ENCODE peak calls at places on chromosomes 13 and 19, in five cellular contexts. C is transverse colon, Q is PC-3, K is astrocyte, R is breast epithelium. B is an unnamed sample.

GRCh38 chr13:95246292-95247082 is 54.8 kb downstream of the ABCC4 start:
- DNase-seq in R (no peak), K (no peak), C (no peak), Q (peak; percentile 82), B (no peak)

GRCh38 chr19:10510301-10510802 is 6.9 kb downstream of the S1PR5 start:
- DNase-seq in R (no peak), Q (peak; percentile 50), K (no peak), C (peak; percentile 33), B (no peak)

GRCh38 chr19:35669974-35670373 is 3.7 kb downstream of the UPK1A start:
- DNase-seq in R (no peak), Q (no peak), K (no peak), C (no peak), B (no peak)

GRCh38 chr13:44048326-44048725 is 168.6 kb downstream of the LACC1 start:
- DNase-seq in C (no peak), Q (peak; percentile 46), K (no peak), R (no peak), B (no peak)

GRCh38 chr19:32404213-32404938 is 1.2 kb upstream of the DPY19L3 start:
- DNase-seq in C (no peak), R (no peak), K (no peak), Q (no peak), B (no peak)

GRCh38 chr19:6133231-6133630 is 2.2 kb upstream of the ACSBG2 start:
- DNase-seq in Q (no peak), R (no peak), C (no peak), K (no peak), B (no peak)

GRCh38 chr13:102721800-102722231 is 27.0 kb upstream of the METTL21C start:
- DNase-seq in Q (no peak), C (no peak), R (no peak), K (peak; percentile 13), B (no peak)

GRCh38 chr19:33613601-33614000 is 8.2 kb upstream of the CHST8 start:
- DNase-seq in K (no peak), Q (no peak), C (no peak), R (no peak), B (no peak)

DNA sequence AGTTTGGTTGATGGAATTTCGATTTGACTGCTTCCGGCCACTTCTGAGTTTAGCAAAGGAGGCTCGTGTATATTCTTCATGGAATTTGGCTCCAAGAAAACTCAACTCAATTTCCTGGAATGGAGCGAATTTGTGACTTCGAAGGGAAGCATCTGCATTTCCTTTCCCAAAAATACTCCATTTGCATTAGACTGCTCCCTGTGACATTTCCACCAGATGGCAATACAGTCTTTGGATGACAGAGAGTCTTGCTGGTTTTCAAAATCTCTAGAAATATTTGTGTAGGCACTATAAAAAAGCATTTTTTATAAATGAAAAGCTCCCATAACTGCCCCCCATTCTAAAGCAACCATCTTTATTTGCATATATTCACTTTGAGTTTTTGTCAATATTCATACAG is 4.1 kb downstream of the C1QTNF9 start:
- DNase-seq in K (no peak), R (no peak), C (no peak), Q (peak; percentile 31), B (no peak)
- TF ChIP-seq CTCF in K (peak; percentile 22), R (no peak), C (peak; percentile 19), Q (peak; percentile 50), B (no peak)

GRCh38 chr19:46077815-46078167 is 37.0 kb upstream of the IGFL4 start:
- DNase-seq in K (no peak), R (no peak), Q (no peak), C (no peak), B (no peak)

GRCh38 chr19:46073268-46073922 is 32.6 kb upstream of the IGFL4 start:
- DNase-seq in C (no peak), R (no peak), Q (peak; percentile 8), K (no peak), B (no peak)

GRCh38 chr19:46076031-46076880 is 35.5 kb upstream of the IGFL4 start:
- DNase-seq in R (no peak), K (no peak), C (no peak), Q (peak; percentile 6), B (no peak)

GRCh38 chr19:46080561-46080960 is 39.8 kb upstream of the IGFL4 start:
- DNase-seq in Q (peak; percentile 50), R (no peak), C (no peak), K (peak; percentile 100), B (no peak)

DNA sequence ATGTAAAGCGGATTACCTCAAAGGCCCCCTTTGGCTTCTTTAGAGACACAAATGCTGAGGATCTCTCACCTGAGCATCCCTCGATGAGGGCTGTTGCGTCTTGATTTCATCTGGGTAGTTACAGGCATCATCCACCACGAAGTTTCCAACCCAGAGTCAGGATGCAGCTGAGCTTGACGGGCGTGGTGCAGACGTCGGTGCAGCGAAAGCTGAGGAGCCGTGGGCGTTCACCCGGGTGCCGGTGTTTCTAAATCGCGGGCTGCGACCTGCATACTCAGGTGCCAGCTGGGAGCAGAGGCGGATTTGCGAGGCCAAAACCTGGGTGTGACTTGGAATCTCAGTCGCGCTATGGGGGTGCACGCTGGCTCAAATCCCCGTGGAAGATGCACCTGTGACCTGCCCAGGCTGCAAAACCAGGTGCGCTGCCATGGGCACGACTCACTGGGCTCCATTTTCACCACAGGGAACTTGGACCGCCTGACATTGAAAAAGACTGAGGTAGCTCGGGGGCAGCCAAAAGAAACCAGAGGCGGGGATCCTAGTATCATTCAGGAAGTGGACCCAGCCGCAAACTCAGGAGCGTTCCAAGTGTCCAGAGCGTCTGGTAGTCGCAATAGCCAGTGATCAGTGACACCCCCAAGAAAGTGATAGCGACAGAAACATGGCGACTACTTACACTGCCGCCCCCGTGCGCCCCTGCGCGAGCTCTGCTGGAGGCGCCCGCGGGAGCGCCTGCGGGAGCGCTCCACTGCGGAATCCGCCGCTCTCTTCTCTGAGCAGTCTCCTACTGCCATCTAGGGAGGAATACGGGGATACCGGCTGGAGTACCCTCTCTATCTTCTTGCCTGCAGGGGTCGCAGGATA is 36.4 kb upstream of the IGFL4 start:
- DNase-seq in C (peak; percentile 57), Q (peak; percentile 81), K (peak; percentile 62), R (no peak), B (no peak)
- TF ChIP-seq CTCF in C (peak; percentile 79), Q (peak; percentile 96), K (peak; percentile 99), R (peak; percentile 93), B (peak; percentile 52)

GRCh38 chr13:27621116-27621365 is 651 bp upstream of the POLR1D start:
- DNase-seq in C (no peak), K (peak; percentile 44), Q (no peak), R (no peak), B (no peak)

GRCh38 chr13:27621366-27622101 is at the start of gene POLR1D:
- DNase-seq in R (peak; percentile 76), Q (peak; percentile 91), K (peak; percentile 39), C (peak; percentile 89), B (peak; percentile 72)

GRCh38 chr13:27620377-27621115 is at the start of gene LNX2:
- DNase-seq in C (peak; percentile 99), K (peak; percentile 90), R (peak; percentile 99), Q (peak; percentile 93), B (peak; percentile 93)

GRCh38 chr13:27622881-27623280 is 1.2 kb downstream of the POLR1D start:
- DNase-seq in K (no peak), Q (no peak), R (no peak), C (no peak), B (no peak)

GRCh38 chr13:27622102-27622820 is 569 bp downstream of the POLR1D start:
- DNase-seq in K (peak; percentile 18), R (no peak), Q (peak; percentile 5), C (peak; percentile 35), B (no peak)
- TF ChIP-seq CTCF in K (peak; percentile 33), R (no peak), Q (peak; percentile 44), C (peak; percentile 24), B (no peak)

GRCh38 chr13:26605845-26606244 is 48.4 kb downstream of the WASF3 start:
- DNase-seq in R (no peak), C (no peak), K (no peak), Q (peak; percentile 22), B (no peak)
- TF ChIP-seq CTCF in R (no peak), C (no peak), K (peak; percentile 10), Q (peak; percentile 50), B (no peak)

GRCh38 chr19:801861-802496 is 4.7 kb downstream of the PTBP1 start:
- DNase-seq in C (no peak), Q (no peak), K (peak; percentile 69), R (no peak), B (no peak)

GRCh38 chr19:803686-804418 is 6.6 kb downstream of the PTBP1 start:
- DNase-seq in Q (no peak), K (no peak), R (no peak), C (no peak), B (no peak)

GRCh38 chr19:804419-805160 is 7.3 kb downstream of the PTBP1 start:
- DNase-seq in Q (no peak), C (no peak), R (no peak), K (no peak), B (no peak)

GRCh38 chr19:802497-802887 is 5.2 kb downstream of the PTBP1 start:
- DNase-seq in C (no peak), K (no peak), Q (no peak), R (no peak), B (no peak)

DNA sequence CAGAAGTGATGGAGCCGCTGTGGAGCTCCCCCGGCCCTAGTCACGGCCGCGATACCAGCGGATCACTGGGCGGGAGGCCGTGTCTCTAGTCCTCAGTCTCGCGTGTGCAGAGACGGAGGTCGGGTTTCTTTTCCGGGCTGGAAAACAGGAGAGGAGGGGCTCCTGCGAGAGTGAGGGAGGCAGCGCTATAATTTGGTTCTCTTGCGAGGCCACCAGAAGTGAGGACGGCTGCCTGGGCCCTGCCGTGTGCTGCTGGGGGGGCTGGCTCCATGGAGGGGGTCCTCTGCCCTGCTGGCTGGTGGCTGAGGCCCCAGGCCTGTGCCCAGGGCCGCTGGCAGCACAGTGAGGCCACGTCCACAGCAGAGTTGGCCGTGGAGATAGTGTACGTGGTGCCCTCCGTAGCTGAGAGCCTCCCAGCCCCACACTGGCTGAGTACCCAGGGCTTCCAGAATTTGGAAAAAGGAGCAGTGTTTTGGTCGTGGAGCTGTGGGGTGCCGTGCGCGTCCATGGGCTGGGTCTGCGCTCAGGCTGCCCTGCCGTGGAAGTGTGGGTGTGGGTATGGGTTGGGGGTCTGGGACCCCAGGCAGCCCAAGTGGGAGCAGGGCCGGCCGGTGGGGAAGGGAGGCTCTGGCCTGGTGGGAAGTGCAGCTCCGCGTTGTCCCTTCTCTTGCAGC is 5.8 kb downstream of the PTBP1 start:
- DNase-seq in C (no peak), Q (no peak), K (no peak), R (no peak), B (no peak)
- TF ChIP-seq CTCF in C (no peak), Q (no peak), K (no peak), R (no peak), B (no peak)